ENCODE peak calls at places on chromosomes 13 and 19, in ten cellular contexts. F is neural progenitor cell, G is GM23248, V is MM.1S, U is PC-3, K is fibroblast of lung, B is astrocyte, E is mammary epithelial cell, I is endothelial cell of umbilical vein, L is DND-41. R is an unnamed sample. For H3K27me3, the result is how much of the 10 kb centered on the place peaks cover.

GRCh38 chr13:97030705-97031452 is 36.6 kb upstream of the OXGR1 start:
- DNase-seq in F (peak), G (peak), V (peak), U (peak), K (peak), B (peak), E (peak), I (peak), L (no peak), R (peak)

GRCh38 chr13:95540848-95541247 is 11.7 kb upstream of the CLDN10 start:
- DNase-seq in F (no peak), G (no peak), V (no peak), U (no peak), K (no peak), B (no peak), E (no peak), I (peak), L (no peak), R (no peak)

GRCh38 chr13:51733656-51734334 is 70.2 kb downstream of the DHRS12 start:
- DNase-seq in F (no peak), G (peak), V (no peak), U (no peak), K (no peak), B (no peak), E (peak), I (no peak), L (no peak), R (no peak)

GRCh38 chr19:6088677-6089063 is 21.6 kb downstream of the RFX2 start:
- DNase-seq in F (no peak), G (peak), V (no peak), U (peak), K (peak), B (peak), E (no peak), I (peak), L (no peak), R (no peak)

GRCh38 chr13:49657241-49657641 is 28.9 kb downstream of the ARL11 start:
- DNase-seq in F (peak), G (no peak), V (no peak), U (no peak), K (no peak), B (no peak), E (no peak), I (no peak), L (no peak), R (peak)

GRCh38 chr13:103066991-103067390 is 774 bp upstream of the SLC10A2 start:
- DNase-seq in F (peak), G (no peak), V (no peak), U (no peak), K (no peak), B (no peak), E (no peak), I (no peak), L (no peak), R (no peak)

GRCh38 chr19:34273121-34273845 is 18.9 kb downstream of the GARRE1 start:
- DNase-seq in F (no peak), G (no peak), V (no peak), U (no peak), K (no peak), B (no peak), E (no peak), I (no peak), L (no peak), R (no peak)

GRCh38 chr19:49761625-49762311 is 1.3 kb downstream of the TSKS start:
- DNase-seq in F (no peak), G (peak), V (no peak), U (peak), K (peak), B (no peak), E (no peak), I (no peak), L (no peak), R (peak)

GRCh38 chr19:16581145-16581970 is 9.1 kb upstream of the SLC35E1 start:
- DNase-seq in F (no peak), G (peak), V (no peak), U (no peak), K (no peak), B (no peak), E (no peak), I (no peak), L (no peak), R (no peak)

GRCh38 chr19:7506385-7507328 is 9.2 kb upstream of the ZNF358 start:
- DNase-seq in F (peak), G (peak), V (peak), U (peak), K (peak), B (peak), E (peak), I (peak), L (peak), R (peak)

GRCh38 chr19:17795495-17795856 is 538 bp downstream of the B3GNT3 start:
- DNase-seq in F (no peak), G (no peak), V (no peak), U (peak), K (no peak), B (no peak), E (no peak), I (no peak), L (no peak), R (no peak)

GRCh38 chr19:10305139-10305806 is 4.3 kb downstream of the ZGLP1 start:
- DNase-seq in F (no peak), G (peak), V (no peak), U (no peak), K (no peak), B (peak), E (no peak), I (no peak), L (no peak), R (no peak)

GRCh38 chr19:48461982-48462655 is 6.7 kb downstream of the KCNJ14 start:
- DNase-seq in F (peak), G (no peak), V (no peak), U (no peak), K (no peak), B (no peak), E (no peak), I (no peak), L (no peak), R (no peak)

GRCh38 chr13:85618514-85618913 is 180.7 kb downstream of the SLITRK6 start:
- DNase-seq in F (no peak), G (no peak), V (no peak), U (no peak), K (no peak), B (no peak), E (no peak), I (no peak), L (no peak), R (no peak)

GRCh38 chr19:7554990-7555864 is 19.7 kb downstream of the PNPLA6 start:
- DNase-seq in F (peak), G (peak), V (no peak), U (no peak), K (no peak), B (no peak), E (no peak), I (no peak), L (peak), R (no peak)

GRCh38 chr13:42116225-42116624 is 67.8 kb downstream of the DGKH start:
- DNase-seq in F (no peak), G (peak), V (no peak), U (no peak), K (no peak), B (no peak), E (peak), I (no peak), L (no peak), R (no peak)

GRCh38 chr19:51441410-51442390 is 16.6 kb downstream of the SIGLEC8 start:
- DNase-seq in F (no peak), G (no peak), V (no peak), U (peak), K (no peak), B (no peak), E (peak), I (no peak), L (peak), R (no peak)

GRCh38 chr19:49475191-49475932 is 1.3 kb downstream of the FLT3LG start:
- DNase-seq in F (no peak), G (peak), V (no peak), U (no peak), K (no peak), B (no peak), E (no peak), I (no peak), L (no peak), R (no peak)

GRCh38 chr13:51532736-51533197 is 51.5 kb upstream of the WDFY2 start:
- DNase-seq in F (no peak), G (no peak), V (no peak), U (no peak), K (no peak), B (no peak), E (no peak), I (no peak), L (no peak), R (no peak)

GRCh38 chr19:31325342-31325741 is 23.9 kb downstream of the TSHZ3 start:
- DNase-seq in F (no peak), G (no peak), V (no peak), U (no peak), K (no peak), B (no peak), E (no peak), I (no peak), L (no peak), R (no peak)

GRCh38 chr13:49356224-49356623 is 87.6 kb downstream of the CAB39L start:
- DNase-seq in F (no peak), G (peak), V (no peak), U (peak), K (peak), B (peak), E (peak), I (no peak), L (no peak), R (no peak)

GRCh38 chr13:86269511-86269910 is 470.3 kb upstream of the SLITRK6 start:
- DNase-seq in F (no peak), G (no peak), V (no peak), U (no peak), K (no peak), B (no peak), E (no peak), I (no peak), L (no peak), R (no peak)

GRCh38 chr13:36919833-36920611 is at the start of gene SMAD9:
- DNase-seq in F (peak), G (peak), V (peak), U (peak), K (peak), B (peak), E (peak), I (peak), L (no peak), R (peak)

GRCh38 chr13:110726726-110727125 is 13.2 kb downstream of the ING1 start:
- DNase-seq in F (no peak), G (no peak), V (no peak), U (no peak), K (no peak), B (no peak), E (no peak), I (no peak), L (no peak), R (no peak)

GRCh38 chr19:30224689-30225606 is 147.2 kb upstream of the ZNF536 start:
- DNase-seq in F (peak), G (peak), V (no peak), U (no peak), K (peak), B (no peak), E (no peak), I (no peak), L (no peak), R (peak)

GRCh38 chr19:30227071-30227621 is 145.0 kb upstream of the ZNF536 start:
- DNase-seq in F (peak), G (no peak), V (no peak), U (no peak), K (no peak), B (no peak), E (no peak), I (peak), L (no peak), R (peak)

GRCh38 chr19:30226464-30227070 is 145.6 kb upstream of the ZNF536 start:
- DNase-seq in F (peak), G (peak), V (no peak), U (no peak), K (no peak), B (no peak), E (no peak), I (no peak), L (no peak), R (peak)

GRCh38 chr19:30223866-30224688 is 148.1 kb upstream of the ZNF536 start:
- DNase-seq in F (no peak), G (no peak), V (no peak), U (no peak), K (no peak), B (no peak), E (no peak), I (no peak), L (no peak), R (no peak)

DNA sequence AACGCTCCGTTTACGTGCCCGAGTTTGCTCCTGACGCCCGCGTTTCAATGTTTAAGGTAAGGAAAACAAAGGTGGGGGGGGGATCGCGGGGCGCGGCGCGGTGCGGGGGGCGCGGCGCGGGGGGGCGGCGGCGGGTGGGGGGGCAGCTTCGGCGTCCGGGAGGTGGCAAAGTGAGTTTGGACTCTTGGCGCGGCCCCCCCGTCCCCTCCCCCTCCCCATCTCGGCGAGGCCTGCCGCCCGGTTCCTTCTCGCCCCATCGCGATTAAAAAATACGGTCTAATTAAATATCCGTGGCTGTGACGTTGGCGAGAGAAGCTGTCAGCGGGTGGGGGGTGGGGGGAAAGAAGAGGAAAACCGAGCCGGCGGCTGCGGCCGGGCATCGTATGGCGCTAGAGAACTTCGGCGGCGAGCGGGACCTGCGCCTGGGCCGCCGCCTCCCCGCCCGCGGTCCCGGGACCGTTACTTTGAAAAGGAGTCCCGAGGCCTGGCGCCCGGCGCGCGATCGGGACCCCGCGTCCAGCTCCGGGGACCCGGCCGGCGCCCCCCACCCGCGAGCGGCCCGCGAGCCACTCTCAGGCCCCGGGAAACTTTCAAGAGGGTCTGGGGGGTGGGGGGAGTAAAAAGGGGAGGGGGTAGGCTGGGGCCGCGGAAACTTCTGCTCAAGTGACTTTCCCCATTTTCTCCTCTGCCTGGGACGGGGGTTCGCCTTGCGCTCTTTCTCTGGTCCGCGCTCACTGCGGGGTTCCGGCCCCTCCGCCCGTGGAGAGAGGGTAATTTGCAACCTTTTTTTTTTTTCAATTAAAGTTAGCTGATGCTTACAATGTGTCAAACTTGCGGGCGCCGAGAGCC is 146.3 kb upstream of the ZNF536 start:
- DNase-seq in F (peak), G (peak), V (no peak), U (no peak), K (no peak), B (no peak), E (no peak), I (no peak), L (no peak), R (peak)
- TF ChIP-seq EZH2 in F (no peak), G (no peak), V (no peak), U (peak), K (no peak), B (no peak), E (peak), I (peak), L (no peak), R (no peak)

GRCh38 chr13:73035660-73036059 is 23.1 kb upstream of the KLF5 start:
- DNase-seq in F (no peak), G (no peak), V (no peak), U (no peak), K (no peak), B (no peak), E (no peak), I (no peak), L (no peak), R (peak)
- H3K27me3 ChIP-seq in F (under half), G (under half), V (under half), U (under half), K (under half), B (under half), E (under half), I (under half), L (under half), R (under half)

DNA sequence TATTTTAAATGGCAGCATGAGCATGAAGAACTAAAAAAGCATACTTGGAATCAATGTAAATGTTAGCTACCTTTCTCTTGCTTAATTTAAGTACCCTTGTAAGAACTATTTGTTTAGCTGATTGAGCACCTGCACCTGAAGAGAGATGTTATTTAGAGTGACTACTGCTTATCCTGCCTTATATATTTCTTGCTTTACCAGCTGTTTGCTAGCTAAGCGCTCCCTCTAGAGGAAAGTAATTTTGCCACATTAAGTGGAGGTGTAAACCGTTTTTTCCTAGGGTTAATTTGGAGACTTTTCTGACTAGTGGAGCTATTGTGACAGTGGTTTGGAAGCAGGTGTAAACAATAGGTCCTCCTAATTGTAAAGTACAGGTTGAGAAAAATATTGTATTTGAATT is 19.4 kb upstream of the PSG2 start:
- DNase-seq in F (no peak), G (peak), V (peak), U (peak), K (no peak), B (no peak), E (no peak), I (no peak), L (no peak), R (no peak)
- H3K27ac ChIP-seq in F (no peak), G (no peak), V (no peak), U (no peak), K (no peak), B (no peak), E (no peak), I (no peak), L (no peak), R (no peak)

DNA sequence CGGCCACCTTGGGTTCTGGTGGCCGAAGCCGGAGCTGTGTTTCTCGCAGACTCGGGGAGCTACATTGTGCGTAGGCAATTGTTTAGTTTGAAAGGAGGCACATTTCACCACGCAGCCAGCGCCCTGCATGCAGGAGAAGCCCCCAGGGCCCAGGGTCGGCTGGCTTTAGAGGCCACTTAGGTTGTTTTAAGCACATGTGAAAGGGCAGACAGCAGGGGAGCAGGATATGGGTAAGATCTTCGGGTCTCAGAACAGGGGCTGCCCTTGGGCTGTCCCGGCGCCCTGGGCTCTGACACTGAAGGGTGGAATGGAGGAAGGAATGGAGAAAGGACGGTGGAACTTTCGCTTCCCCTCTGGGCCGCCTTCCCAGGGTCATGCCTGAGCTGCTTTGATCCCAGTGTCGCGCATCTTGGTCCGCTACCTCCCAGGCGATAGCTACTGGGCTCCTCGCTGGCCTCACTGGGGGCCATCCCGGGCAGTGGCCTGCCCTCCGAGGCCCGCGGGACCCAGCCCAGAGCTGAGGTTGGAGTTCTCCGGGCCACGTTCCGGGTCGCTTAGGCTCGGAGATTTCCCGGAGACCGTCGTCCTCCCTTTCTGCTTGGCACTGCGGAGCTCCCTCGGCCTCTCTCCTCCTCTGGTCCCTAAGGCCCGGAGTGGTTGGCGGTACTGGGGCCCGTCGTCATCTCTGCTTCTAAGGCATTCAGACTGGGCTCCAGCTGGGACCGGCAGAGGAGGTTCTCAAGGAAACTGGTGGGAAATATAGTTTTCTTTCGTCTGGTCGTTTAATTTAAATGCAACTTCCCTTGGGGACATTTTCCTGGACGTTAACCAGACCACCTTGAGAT is 4.3 kb upstream of the POU4F1 start:
- DNase-seq in F (peak), G (no peak), V (no peak), U (no peak), K (peak), B (no peak), E (no peak), I (no peak), L (no peak), R (no peak)
- TF ChIP-seq EZH2 in F (peak), G (peak), V (no peak), U (no peak), K (peak), B (peak), E (no peak), I (peak), L (no peak), R (peak)

DNA sequence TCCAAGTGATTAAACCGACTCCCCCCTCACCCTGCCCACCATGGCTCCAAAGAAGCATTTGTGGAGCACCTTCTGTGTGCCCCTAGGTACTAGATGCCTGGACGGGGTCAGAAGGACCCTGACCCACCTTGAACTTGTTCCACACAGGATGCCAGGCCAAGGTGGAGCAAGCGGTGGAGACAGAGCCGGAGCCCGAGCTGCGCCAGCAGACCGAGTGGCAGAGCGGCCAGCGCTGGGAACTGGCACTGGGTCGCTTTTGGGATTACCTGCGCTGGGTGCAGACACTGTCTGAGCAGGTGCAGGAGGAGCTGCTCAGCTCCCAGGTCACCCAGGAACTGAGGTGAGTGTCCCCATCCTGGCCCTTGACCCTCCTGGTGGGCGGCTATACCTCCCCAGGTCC is 2.0 kb downstream of the APOE start:
- DNase-seq in F (no peak), G (no peak), V (no peak), U (no peak), K (no peak), B (no peak), E (no peak), I (no peak), L (no peak), R (no peak)
- H3K27me3 ChIP-seq in F (under half), G (under half), V (half or more), U (under half), K (under half), B (under half), E (under half), I (under half), L (under half), R (under half)

R was measured in hepatocyte.